ENCODE peak calls at places on chromosomes 5 and 9, in five cellular contexts. D, S, Y, R and V are unnamed samples.
A peak's percentile ranks its signal among the peaks of the same experiment; 100 is the strongest.

GRCh38 chr5:169695919-169696490 is 58.9 kb downstream of the DOCK2 start:
- DNase-seq in R (no peak), D (no peak), S (no peak), Y (no peak), V (no peak)

GRCh38 chr9:127347831-127348699 is 48.9 kb upstream of the SLC2A8 start:
- DNase-seq in S (no peak), D (no peak), Y (peak; percentile 20), R (no peak), V (no peak)

GRCh38 chr5:22988937-22989336 is 135.8 kb upstream of the CDH12 start:
- DNase-seq in S (no peak), Y (no peak), D (no peak), R (no peak), V (no peak)

GRCh38 chr5:68367274-68367673 is 151.7 kb downstream of the PIK3R1 start:
- DNase-seq in D (no peak), R (no peak), S (no peak), Y (no peak), V (no peak)

GRCh38 chr5:74320526-74320925 is 320.0 kb downstream of the ENC1 start:
- DNase-seq in D (no peak), Y (no peak), S (no peak), R (no peak), V (no peak)

GRCh38 chr5:134874831-134875655 is 872 bp downstream of the TXNDC15 start:
- DNase-seq in D (peak; percentile 58), Y (peak; percentile 73), S (no peak), R (peak; percentile 76), V (peak; percentile 15)

GRCh38 chr5:80229902-80230255 is 26.0 kb downstream of the SERINC5 start:
- DNase-seq in Y (no peak), D (no peak), R (no peak), S (no peak), V (no peak)

GRCh38 chr5:56060276-56061110 is 65.7 kb upstream of the IL6ST start:
- DNase-seq in Y (peak; percentile 57), R (no peak), S (no peak), D (peak; percentile 79), V (peak; percentile 29)

GRCh38 chr9:32350682-32351081 is 33.8 kb upstream of the ACO1 start:
- DNase-seq in Y (no peak), R (no peak), S (no peak), D (no peak), V (no peak)

GRCh38 chr5:93163010-93163663 is 417.9 kb downstream of the NR2F1-AS1 start:
- DNase-seq in D (no peak), R (no peak), S (no peak), Y (no peak), V (no peak)